ENCODE peak calls at places on chromosomes 7 and 10, in four cellular contexts. Q, I, T and B are unnamed samples.

GRCh38 chr7:118195837-118196474 is 12.0 kb downstream of the LSM8 start:
- DNase-seq in T (peak; percentile 64), I (no peak), Q (no peak), B (peak; percentile 38)

GRCh38 chr10:15197276-15197675 is 28.8 kb upstream of the NMT2 start:
- DNase-seq in I (no peak), Q (no peak), T (no peak), B (no peak)

GRCh38 chr7:94698275-94698674 is 42.3 kb upstream of the SGCE start:
- DNase-seq in T (no peak), Q (no peak), I (peak; percentile 83), B (no peak)

GRCh38 chr7:26443761-26444160 is 152.1 kb downstream of the SNX10 start:
- DNase-seq in Q (no peak), I (no peak), T (no peak), B (no peak)

GRCh38 chr10:3886666-3887251 is 101.8 kb upstream of the KLF6 start:
- DNase-seq in I (peak; percentile 87), Q (peak; percentile 50), T (peak; percentile 69), B (no peak)

GRCh38 chr10:84177541-84178386 is 4.2 kb downstream of the GPR15LG start:
- DNase-seq in I (no peak), Q (peak; percentile 54), T (peak; percentile 36), B (no peak)

GRCh38 chr10:58322072-58322834 is 12.6 kb upstream of the UBE2D1 start:
- DNase-seq in T (no peak), I (no peak), Q (no peak), B (no peak)

GRCh38 chr10:128337860-128338378 is 211.7 kb upstream of the MKI67 start:
- DNase-seq in I (no peak), Q (peak; percentile 80), T (no peak), B (no peak)

GRCh38 chr7:134772401-134772800 is 7.0 kb upstream of the CALD1 start:
- DNase-seq in Q (no peak), I (no peak), T (no peak), B (no peak)

GRCh38 chr7:42611529-42611928 is 300.3 kb downstream of the C7orf25 start:
- DNase-seq in I (no peak), Q (no peak), T (no peak), B (no peak)

GRCh38 chr10:67549390-67549789 is 146.6 kb downstream of the CTNNA3 start:
- DNase-seq in I (no peak), T (no peak), Q (no peak), B (no peak)